ENCODE peak calls at places on chromosomes 1 and 21, in nine cellular contexts. I is activated CD4-positive, CD25-positive, alpha-beta regulatory T cell; B is adrenal gland; M is G401; X is dorsolateral prefrontal cortex; L is ovary; P is activated naive CD8-positive, alpha-beta T cell treated with anti-CD3 and anti-CD28 coated beads, Interleukin-2, amount 50 U/mL, for 24 hours; J is H4; Y is CD4-positive, CD25-positive, alpha-beta regulatory T cell. T is an unnamed sample.

GRCh38 chr1:216183007-216183406 is 240.2 kb downstream of the USH2A start:
- DNase-seq in M (no peak), Y (no peak), J (peak), B (no peak), P (no peak), X (no peak), I (no peak), L (no peak), T (no peak)

GRCh38 chr1:5001466-5001865 is 347.1 kb downstream of the AJAP1 start:
- DNase-seq in J (no peak), L (no peak), Y (no peak), B (no peak), P (peak), X (no peak), I (no peak), M (no peak), T (no peak)

GRCh38 chr21:39141502-39141901 is 41.7 kb downstream of the PSMG1 start:
- DNase-seq in B (no peak), L (no peak), Y (no peak), P (no peak), M (no peak), I (no peak), J (peak), X (no peak), T (no peak)

GRCh38 chr1:57966751-57967406 is 543.0 kb upstream of the DAB1 start:
- DNase-seq in J (no peak), Y (no peak), L (no peak), I (no peak), X (no peak), M (no peak), B (no peak), P (no peak), T (no peak)

GRCh38 chr1:227155688-227156087 is 162.6 kb downstream of the CDC42BPA start:
- DNase-seq in L (no peak), Y (no peak), P (no peak), M (no peak), X (no peak), B (no peak), I (no peak), J (no peak), T (no peak)

GRCh38 chr1:229101011-229101410 is 169.9 kb upstream of the RAB4A start:
- DNase-seq in I (no peak), B (no peak), L (no peak), Y (no peak), M (no peak), P (no peak), X (no peak), J (no peak), T (no peak)

GRCh38 chr1:36151845-36152203 is 2.5 kb upstream of the TRAPPC3 start:
- DNase-seq in M (no peak), J (no peak), I (no peak), P (peak), L (no peak), X (no peak), Y (peak), B (no peak), T (no peak)

GRCh38 chr1:92961131-92961895 is at the start of gene DIPK1A:
- DNase-seq in B (peak), X (peak), Y (peak), P (peak), L (peak), I (peak), M (peak), J (peak), T (peak)

GRCh38 chr1:111602302-111602701 is 17.3 kb upstream of the RAP1A start:
- DNase-seq in J (no peak), X (no peak), L (no peak), P (no peak), I (no peak), B (no peak), Y (no peak), M (no peak), T (no peak)

GRCh38 chr1:160874935-160875334 is 10.0 kb downstream of the ITLN1 start:
- DNase-seq in P (no peak), I (no peak), J (no peak), L (no peak), X (no peak), Y (no peak), M (no peak), B (no peak), T (no peak)

GRCh38 chr1:204296431-204296988 is 63.2 kb downstream of the PLEKHA6 start:
- DNase-seq in P (peak), L (peak), Y (no peak), J (peak), B (no peak), X (no peak), M (no peak), I (no peak), T (no peak)

GRCh38 chr1:220217383-220217988 is 54.8 kb downstream of the RAB3GAP2 start:
- DNase-seq in P (no peak), I (no peak), X (no peak), L (no peak), Y (no peak), J (no peak), B (no peak), M (no peak), T (no peak)

GRCh38 chr1:115874929-115875328 is 34.0 kb upstream of the NHLH2 start:
- DNase-seq in X (no peak), P (no peak), Y (no peak), J (peak), M (no peak), L (no peak), B (no peak), I (no peak), T (no peak)

GRCh38 chr1:240337795-240338194 is 246.1 kb downstream of the FMN2 start:
- DNase-seq in B (no peak), M (no peak), J (no peak), X (no peak), P (no peak), L (no peak), I (no peak), Y (no peak), T (no peak)

GRCh38 chr1:5950994-5951749 is 41.1 kb downstream of the NPHP4 start:
- DNase-seq in J (no peak), I (no peak), L (peak), P (no peak), M (peak), X (peak), B (peak), Y (no peak), T (no peak)

GRCh38 chr1:203915811-203916210 is 54.4 kb downstream of the SNRPE start:
- DNase-seq in B (no peak), X (no peak), M (no peak), P (no peak), J (no peak), I (no peak), Y (no peak), L (no peak), T (no peak)

GRCh38 chr1:22053018-22053860 is 730 bp downstream of the CDC42 start:
- DNase-seq in M (peak), J (peak), Y (peak), P (peak), I (peak), X (peak), B (peak), L (peak), T (peak)

GRCh38 chr1:204978782-204979181 is 64.2 kb upstream of the CNTN2 start:
- DNase-seq in M (no peak), P (no peak), X (no peak), B (no peak), I (no peak), Y (no peak), J (no peak), L (no peak), T (no peak)

GRCh38 chr21:16580661-16581060 is 850.9 kb downstream of the USP25 start:
- DNase-seq in P (no peak), I (no peak), J (no peak), B (no peak), X (no peak), M (no peak), L (no peak), Y (no peak), T (no peak)

GRCh38 chr1:78068681-78069283 is 23.0 kb downstream of the GIPC2 start:
- DNase-seq in J (no peak), B (no peak), P (no peak), L (no peak), I (no peak), Y (no peak), X (no peak), M (no peak), T (no peak)

GRCh38 chr1:56448937-56449336 is 130.4 kb downstream of the PLPP3 start:
- DNase-seq in I (no peak), P (no peak), B (peak), J (no peak), L (peak), Y (no peak), X (no peak), M (no peak), T (no peak)

GRCh38 chr1:29849038-29849750 is 612.9 kb downstream of the PTPRU start:
- DNase-seq in I (no peak), P (peak), X (no peak), J (peak), M (peak), L (no peak), B (peak), Y (peak), T (no peak)

GRCh38 chr1:56258395-56258794 is 321.0 kb downstream of the PLPP3 start:
- DNase-seq in L (no peak), P (no peak), Y (no peak), M (no peak), X (no peak), J (no peak), B (no peak), I (no peak), T (no peak)

GRCh38 chr1:156356262-156356874 is 12.6 kb upstream of the RHBG start:
- DNase-seq in Y (no peak), I (no peak), L (no peak), B (no peak), M (no peak), J (no peak), X (no peak), P (no peak), T (no peak)

GRCh38 chr1:164843743-164844500 is 284.9 kb downstream of the PBX1 start:
- DNase-seq in I (no peak), P (no peak), L (peak), J (no peak), Y (no peak), X (no peak), M (no peak), B (no peak), T (no peak)

GRCh38 chr1:89990976-89991831 is 3.7 kb upstream of the ZNF326 start:
- DNase-seq in L (no peak), P (no peak), X (no peak), J (no peak), M (no peak), Y (no peak), I (no peak), B (no peak), T (no peak)

T was measured in central memory CD8-positive, alpha-beta T cell.